ENCODE peak calls at places on chromosomes 1 and 21, in nine cellular contexts. T is heart right ventricle; Z is heart left ventricle; G is A549; S is effector memory CD4-positive, alpha-beta T cell; M is NB4; Y is bronchial epithelial cell; P is tibial nerve; K is GM23338. B is an unnamed sample.

GRCh38 chr1:55472784-55473183 is 257.6 kb upstream of the USP24 start:
- DNase-seq in Y (peak; percentile 65), T (no peak), K (no peak), S (no peak), M (no peak), G (peak; percentile 59), P (no peak), Z (no peak), B (peak; percentile 19)

GRCh38 chr1:83029916-83030315 is 969.0 kb downstream of the TTLL7 start:
- DNase-seq in T (no peak), S (no peak), Z (no peak), M (no peak), P (no peak), Y (peak; percentile 15), G (no peak), K (no peak), B (peak; percentile 19)

GRCh38 chr1:114153051-114153620 is 533 bp downstream of the SYT6 start:
- DNase-seq in T (peak; percentile 21), G (no peak), P (no peak), K (peak; percentile 44), Z (no peak), M (no peak), S (no peak), Y (no peak), B (no peak)

GRCh38 chr1:156246762-156247459 is 945 bp downstream of the PAQR6 start:
- DNase-seq in Y (no peak), G (no peak), Z (no peak), P (peak; percentile 32), S (no peak), M (no peak), K (peak; percentile 56), T (no peak), B (no peak)

GRCh38 chr1:21664806-21665588 is 4.2 kb downstream of the RAP1GAP start:
- DNase-seq in Z (no peak), K (no peak), P (no peak), T (no peak), S (no peak), Y (no peak), G (no peak), M (no peak), B (no peak)

GRCh38 chr1:205950280-205950679 is 7.0 kb upstream of the SLC26A9 start:
- DNase-seq in K (no peak), P (no peak), T (peak; percentile 37), Z (no peak), M (no peak), G (no peak), S (no peak), Y (peak; percentile 69), B (peak; percentile 38)

GRCh38 chr1:68906431-68906830 is 409.5 kb upstream of the DEPDC1 start:
- DNase-seq in G (no peak), K (no peak), Z (no peak), T (no peak), P (no peak), S (no peak), M (no peak), Y (no peak), B (no peak)

GRCh38 chr1:202259705-202260104 is 66.1 kb downstream of the LGR6 start:
- DNase-seq in M (no peak), T (no peak), K (no peak), Z (no peak), Y (no peak), S (no peak), G (no peak), P (no peak), B (no peak)

GRCh38 chr1:61482170-61482569 is 242.8 kb downstream of the TM2D1 start:
- DNase-seq in T (no peak), P (no peak), Y (no peak), S (no peak), G (no peak), K (no peak), Z (no peak), M (no peak), B (no peak)

GRCh38 chr1:67652800-67653199 is 32.2 kb upstream of the GADD45A start:
- DNase-seq in M (peak; percentile 6), P (no peak), Z (no peak), T (no peak), G (peak; percentile 29), S (no peak), K (peak; percentile 21), Y (peak; percentile 94), B (no peak)

GRCh38 chr1:73452522-73452921 is 745.5 kb downstream of the LRRIQ3 start:
- DNase-seq in Z (no peak), T (no peak), Y (peak; percentile 1), P (no peak), K (no peak), G (no peak), M (no peak), S (no peak), B (no peak)

GRCh38 chr21:29287383-29287782 is 11.3 kb upstream of the BACH1 start:
- DNase-seq in Z (no peak), Y (peak; percentile 48), T (no peak), P (no peak), K (no peak), M (peak; percentile 68), S (no peak), G (no peak), B (no peak)

GRCh38 chr1:3417954-3418353 is 36.5 kb upstream of the ARHGEF16 start:
- DNase-seq in M (no peak), G (no peak), T (no peak), K (no peak), P (no peak), S (no peak), Z (no peak), Y (no peak), B (no peak)

GRCh38 chr1:32249831-32250525 is 1.1 kb upstream of the LCK start:
- DNase-seq in T (peak; percentile 35), M (no peak), Y (peak; percentile 79), G (no peak), K (no peak), Z (peak; percentile 83), P (no peak), S (peak; percentile 73), B (no peak)

GRCh38 chr1:19372136-19372514 is 60.0 kb downstream of the SLC66A1 start:
- DNase-seq in Y (no peak), T (no peak), M (no peak), Z (no peak), K (no peak), P (no peak), G (no peak), S (no peak), B (no peak)

GRCh38 chr1:164702216-164702615 is 143.2 kb downstream of the PBX1 start:
- DNase-seq in T (no peak), K (no peak), S (no peak), Z (no peak), M (no peak), P (no peak), G (peak; percentile 42), Y (peak; percentile 58), B (no peak)

GRCh38 chr1:164701221-164701761 is 142.3 kb downstream of the PBX1 start:
- DNase-seq in M (no peak), K (no peak), S (no peak), G (no peak), T (no peak), Z (no peak), Y (peak; percentile 58), P (no peak), B (no peak)

GRCh38 chr1:164703971-164704411 is 145.0 kb downstream of the PBX1 start:
- DNase-seq in T (no peak), M (no peak), K (no peak), Z (no peak), G (no peak), Y (no peak), S (no peak), P (no peak), B (no peak)

GRCh38 chr1:164703415-164703814 is 144.4 kb downstream of the PBX1 start:
- DNase-seq in Y (no peak), P (no peak), M (no peak), G (no peak), K (no peak), S (no peak), T (peak; percentile 13), Z (no peak), B (no peak)

GRCh38 chr1:164702664-164703063 is 143.7 kb downstream of the PBX1 start:
- DNase-seq in P (no peak), K (no peak), G (no peak), M (no peak), Z (no peak), Y (peak; percentile 21), S (no peak), T (no peak), B (no peak)
- H3K4me3 ChIP-seq in P (no peak overlapping the region), K (no peak overlapping the region), G (no peak overlapping the region), M (no peak overlapping the region), Z (no peak overlapping the region), Y (no peak overlapping the region), S (no peak overlapping the region), T (no peak overlapping the region), B (no peak overlapping the region)

GRCh38 chr1:52633291-52633754 is 355 bp downstream of the SHISAL2A start:
- DNase-seq in P (no peak), T (peak; percentile 13), M (peak; percentile 54), K (peak; percentile 71), Y (no peak), S (peak; percentile 14), G (no peak), Z (no peak), B (no peak)
- H3K4me3 ChIP-seq in P (peak overlapping the region; percentile 54), T (peak overlapping the region; percentile 43), M (peak overlapping the region; percentile 43), K (peak overlapping the region; percentile 54), Y (peak overlapping the region; percentile 28), S (peak overlapping the region; percentile 52), G (peak overlapping the region; percentile 45), Z (peak overlapping the region; percentile 41), B (peak overlapping the region; percentile 30)

DNA sequence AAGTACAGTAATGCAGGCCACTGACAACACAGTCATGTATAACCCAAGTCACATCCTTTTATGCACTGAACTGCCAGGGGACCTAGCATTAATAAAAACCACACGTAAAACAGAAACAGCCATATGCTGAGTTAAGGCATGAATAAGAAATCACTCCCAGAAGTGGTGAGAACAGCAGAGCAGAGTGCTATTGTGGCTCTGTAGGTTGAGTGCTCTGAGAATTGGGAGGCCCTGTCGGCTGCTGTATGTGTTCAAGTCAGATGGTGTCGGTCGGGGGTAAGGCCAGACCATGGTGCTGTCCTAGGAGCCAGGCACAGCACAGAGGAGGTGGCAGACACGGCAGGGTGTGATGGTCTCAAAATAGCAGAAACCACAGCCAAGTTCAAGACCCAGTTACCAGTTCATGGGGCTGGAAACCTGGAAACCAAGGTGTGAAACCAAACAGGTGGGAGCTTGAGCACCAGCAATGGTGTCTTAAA is 126.6 kb upstream of the COA6 start:
- DNase-seq in S (no peak), K (no peak), T (no peak), G (no peak), P (no peak), M (no peak), Z (no peak), Y (no peak), B (no peak)
- H3K4me3 ChIP-seq in S (no peak overlapping the region), K (no peak overlapping the region), T (no peak overlapping the region), G (no peak overlapping the region), P (no peak overlapping the region), M (no peak overlapping the region), Z (no peak overlapping the region), Y (no peak overlapping the region), B (no peak overlapping the region)

DNA sequence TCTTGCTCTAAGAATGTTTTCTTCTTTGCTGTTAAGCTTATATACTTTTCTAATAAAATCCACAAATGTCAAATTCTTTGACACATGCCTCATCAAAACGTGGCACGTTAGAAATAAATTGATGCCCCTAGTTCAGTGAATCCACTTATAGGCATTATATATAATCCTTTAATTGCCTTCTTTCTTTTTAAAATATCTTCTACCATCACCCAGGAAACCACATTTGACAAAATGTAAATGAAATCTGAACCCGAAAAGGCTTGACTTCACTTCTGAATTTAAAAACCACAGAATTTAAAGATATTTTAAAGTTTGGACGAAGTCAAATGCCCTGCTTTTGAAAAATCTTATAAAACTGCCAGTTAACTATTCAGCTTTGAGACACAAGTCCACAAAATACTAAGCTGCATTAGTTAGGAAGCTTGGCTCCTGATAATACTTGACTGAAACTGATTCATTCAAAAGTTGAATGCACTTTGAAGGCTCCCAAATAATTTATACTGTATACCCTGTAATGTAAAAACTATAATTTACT is 22.4 kb upstream of the KIFAP3 start:
- DNase-seq in Y (no peak), Z (no peak), T (no peak), P (no peak), K (no peak), M (no peak), S (no peak), G (no peak), B (no peak)
- H3K4me3 ChIP-seq in Y (no peak overlapping the region), Z (no peak overlapping the region), T (no peak overlapping the region), P (no peak overlapping the region), K (no peak overlapping the region), M (no peak overlapping the region), S (no peak overlapping the region), G (no peak overlapping the region), B (no peak overlapping the region)